ENCODE peak calls at places on chromosomes 3 and 15, in four cellular contexts. One of them, this sample, is unnamed.

GRCh38 chr3:102483556-102483955 is 48.7 kb downstream of the ZPLD1 start:
- DNase-seq in K562: no peak
- DNase-seq in GM12878: no peak
- DNase-seq in HepG2: no peak
- DNase-seq in this sample: no peak

GRCh38 chr3:106176734-106177133 is 307.9 kb upstream of the CBLB start:
- DNase-seq in GM12878: peak
- DNase-seq in HepG2: no peak
- DNase-seq in K562: no peak
- DNase-seq in this sample: no peak

GRCh38 chr3:113594066-113594465 is 61.7 kb downstream of the SIDT1 start:
- DNase-seq in GM12878: no peak
- DNase-seq in K562: no peak
- DNase-seq in HepG2: no peak
- DNase-seq in this sample: no peak

GRCh38 chr3:183591881-183592521 is 36.5 kb upstream of the KLHL6 start:
- DNase-seq in K562: no peak
- DNase-seq in GM12878: peak
- DNase-seq in HepG2: no peak
- DNase-seq in this sample: no peak

GRCh38 chr15:70509282-70510272 is 253.8 kb downstream of the UACA start:
- DNase-seq in GM12878: no peak
- DNase-seq in HepG2: no peak
- DNase-seq in K562: no peak
- DNase-seq in this sample: no peak

GRCh38 chr3:133475245-133476010 is 75.6 kb downstream of the BFSP2 start:
- DNase-seq in HepG2: no peak
- DNase-seq in K562: no peak
- DNase-seq in GM12878: peak
- DNase-seq in this sample: no peak

GRCh38 chr3:64022451-64023186 is 675 bp downstream of the PSMD6 start:
- DNase-seq in GM12878: no peak
- DNase-seq in HepG2: no peak
- DNase-seq in K562: no peak
- DNase-seq in this sample: no peak

GRCh38 chr3:26087751-26088150 is 297.9 kb downstream of the OXSM start:
- DNase-seq in K562: no peak
- DNase-seq in HepG2: no peak
- DNase-seq in GM12878: no peak
- DNase-seq in this sample: no peak

GRCh38 chr3:45140392-45140791 is 5.8 kb downstream of the CDCP1 start:
- DNase-seq in GM12878: no peak
- DNase-seq in HepG2: no peak
- DNase-seq in K562: no peak
- DNase-seq in this sample: no peak

GRCh38 chr3:120274739-120275167 is 10.3 kb downstream of the GPR156 start:
- DNase-seq in K562: no peak
- DNase-seq in HepG2: peak
- DNase-seq in GM12878: no peak
- DNase-seq in this sample: no peak

GRCh38 chr3:16132926-16133325 is 41.6 kb upstream of the GALNT15 start:
- DNase-seq in K562: no peak
- DNase-seq in GM12878: no peak
- DNase-seq in HepG2: no peak
- DNase-seq in this sample: no peak

GRCh38 chr15:51642696-51643095 is 20.1 kb upstream of the DMXL2 start:
- DNase-seq in HepG2: no peak
- DNase-seq in K562: no peak
- DNase-seq in GM12878: no peak
- DNase-seq in this sample: no peak

GRCh38 chr3:179450901-179451334 is 352 bp downstream of the GNB4 start:
- DNase-seq in HepG2: no peak
- DNase-seq in GM12878: no peak
- DNase-seq in K562: no peak
- DNase-seq in this sample: no peak

GRCh38 chr15:79635897-79636596 is 203.9 kb downstream of the MINAR1 start:
- DNase-seq in GM12878: no peak
- DNase-seq in HepG2: no peak
- DNase-seq in K562: no peak
- DNase-seq in this sample: no peak

GRCh38 chr3:16063603-16064002 is 110.9 kb upstream of the GALNT15 start:
- DNase-seq in K562: no peak
- DNase-seq in HepG2: no peak
- DNase-seq in GM12878: no peak
- DNase-seq in this sample: no peak

GRCh38 chr15:56763496-56763895 is 30.2 kb upstream of the ZNF280D start:
- DNase-seq in GM12878: no peak
- DNase-seq in K562: no peak
- DNase-seq in HepG2: no peak
- DNase-seq in this sample: no peak

GRCh38 chr3:196096382-196096953 is 14.6 kb upstream of the TFRC start:
- DNase-seq in GM12878: peak
- DNase-seq in K562: no peak
- DNase-seq in HepG2: no peak
- DNase-seq in this sample: no peak

GRCh38 chr3:30933478-30934207 is 39.2 kb upstream of the GADL1 start:
- DNase-seq in K562: no peak
- DNase-seq in HepG2: no peak
- DNase-seq in GM12878: no peak
- DNase-seq in this sample: no peak

GRCh38 chr3:121677141-121677540 is 16.4 kb upstream of the HCLS1 start:
- DNase-seq in K562: no peak
- DNase-seq in HepG2: no peak
- DNase-seq in GM12878: no peak
- DNase-seq in this sample: no peak

GRCh38 chr3:155364492-155364891 is 71.0 kb upstream of the STRIT1 start:
- DNase-seq in HepG2: no peak
- DNase-seq in GM12878: no peak
- DNase-seq in K562: no peak
- DNase-seq in this sample: no peak

GRCh38 chr3:494190-494589 is 297.6 kb downstream of the CHL1 start:
- DNase-seq in GM12878: no peak
- DNase-seq in K562: no peak
- DNase-seq in HepG2: no peak
- DNase-seq in this sample: no peak

GRCh38 chr3:184417619-184418327 is 37.9 kb downstream of the CHRD start:
- DNase-seq in HepG2: peak
- DNase-seq in K562: peak
- DNase-seq in GM12878: peak
- DNase-seq in this sample: peak

GRCh38 chr3:142211034-142211433 is 14.4 kb downstream of the GK5 start:
- DNase-seq in GM12878: no peak
- DNase-seq in K562: no peak
- DNase-seq in HepG2: no peak
- DNase-seq in this sample: peak

GRCh38 chr3:29255854-29256696 is 24.8 kb upstream of the RBMS3 start:
- DNase-seq in GM12878: no peak
- DNase-seq in HepG2: no peak
- DNase-seq in K562: no peak
- DNase-seq in this sample: no peak

GRCh38 chr15:71186267-71186666 is 71.0 kb downstream of the THSD4 start:
- DNase-seq in HepG2: no peak
- DNase-seq in K562: no peak
- DNase-seq in GM12878: no peak
- DNase-seq in this sample: no peak

GRCh38 chr3:61172684-61173083 is 78.6 kb downstream of the FHIT start:
- DNase-seq in K562: no peak
- DNase-seq in HepG2: peak
- DNase-seq in GM12878: no peak
- DNase-seq in this sample: peak

GRCh38 chr15:69096197-69096596 is 64.2 kb upstream of the GLCE start:
- DNase-seq in GM12878: no peak
- DNase-seq in HepG2: no peak
- DNase-seq in K562: no peak
- DNase-seq in this sample: no peak

GRCh38 chr3:151835751-151836550 is 22.0 kb downstream of the AADAC start:
- DNase-seq in K562: no peak
- DNase-seq in GM12878: no peak
- DNase-seq in HepG2: no peak
- DNase-seq in this sample: no peak
- TF ChIP-seq TCF7 in K562: no peak
- TF ChIP-seq TCF7 in GM12878: no peak
- TF ChIP-seq TCF7 in HepG2: no peak
- TF ChIP-seq TCF7 in this sample: no peak

GRCh38 chr3:54572197-54572895 is 355.5 kb downstream of the LRTM1 start:
- DNase-seq in HepG2: no peak
- DNase-seq in GM12878: no peak
- DNase-seq in K562: no peak
- DNase-seq in this sample: no peak
- TF ChIP-seq TCF7 in HepG2: no peak
- TF ChIP-seq TCF7 in GM12878: no peak
- TF ChIP-seq TCF7 in K562: no peak
- TF ChIP-seq TCF7 in this sample: no peak

GRCh38 chr15:77235566-77235965 is 164.7 kb upstream of the TSPAN3 start:
- DNase-seq in GM12878: no peak
- DNase-seq in K562: no peak
- DNase-seq in HepG2: no peak
- DNase-seq in this sample: no peak
- TF ChIP-seq TCF7 in GM12878: no peak
- TF ChIP-seq TCF7 in K562: no peak
- TF ChIP-seq TCF7 in HepG2: no peak
- TF ChIP-seq TCF7 in this sample: no peak

GRCh38 chr3:171358891-171359218 is 101.3 kb downstream of the TNIK start:
- DNase-seq in GM12878: no peak
- DNase-seq in HepG2: peak
- DNase-seq in K562: no peak
- DNase-seq in this sample: no peak
- TF ChIP-seq TCF7 in GM12878: no peak
- TF ChIP-seq TCF7 in HepG2: no peak
- TF ChIP-seq TCF7 in K562: no peak
- TF ChIP-seq TCF7 in this sample: no peak

DNA sequence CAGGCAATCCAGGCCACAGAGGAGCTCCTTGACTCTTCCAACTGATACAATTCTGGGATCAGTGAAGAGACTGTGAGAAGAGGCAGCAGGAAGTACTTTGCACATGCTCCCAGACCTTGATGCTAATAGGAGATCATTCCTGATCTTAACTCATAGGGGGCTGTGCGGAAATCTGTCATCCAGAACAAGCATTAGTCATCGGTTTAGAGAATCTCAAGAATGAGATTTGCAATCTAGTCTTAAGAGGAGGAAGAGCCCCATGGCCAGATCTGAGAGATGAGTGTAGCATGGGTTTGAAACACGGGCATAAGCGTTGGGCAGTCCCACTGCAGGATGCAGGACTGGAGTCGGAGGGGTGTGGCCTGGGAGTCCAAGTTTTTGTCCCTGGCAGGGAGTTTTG is 1081.1 kb downstream of the NAALADL2 start:
- DNase-seq in HepG2: no peak
- DNase-seq in K562: no peak
- DNase-seq in GM12878: no peak
- DNase-seq in this sample: no peak
- TF ChIP-seq TCF7 in HepG2: no peak
- TF ChIP-seq TCF7 in K562: no peak
- TF ChIP-seq TCF7 in GM12878: no peak
- TF ChIP-seq TCF7 in this sample: no peak

GRCh38 chr3:76199382-76199781 is 414.0 kb upstream of the ZNF717 start:
- DNase-seq in GM12878: no peak
- DNase-seq in HepG2: no peak
- DNase-seq in K562: no peak
- DNase-seq in this sample: no peak

GRCh38 chr3:76203578-76203977 is 418.2 kb upstream of the ZNF717 start:
- DNase-seq in HepG2: no peak
- DNase-seq in K562: no peak
- DNase-seq in GM12878: no peak
- DNase-seq in this sample: peak

DNA sequence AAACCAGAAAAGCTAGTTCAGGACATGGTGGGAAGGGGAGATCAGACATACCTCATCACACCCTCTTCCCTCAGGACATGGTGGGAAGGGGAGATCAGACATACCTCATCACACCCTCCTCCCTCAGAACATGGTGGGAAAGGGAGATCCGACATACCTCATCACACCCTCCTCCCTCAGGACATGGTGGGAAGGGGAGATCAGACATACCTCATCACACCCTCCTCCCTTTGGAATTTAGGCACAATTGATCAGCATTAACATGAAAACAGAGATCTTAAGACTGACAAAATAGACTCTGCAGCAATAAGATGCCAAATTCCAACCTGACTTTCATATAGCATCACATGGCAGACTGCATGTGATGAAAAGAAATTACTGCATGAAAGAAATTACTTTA is 412.7 kb upstream of the ZNF717 start:
- DNase-seq in HepG2: no peak
- DNase-seq in GM12878: no peak
- DNase-seq in K562: no peak
- DNase-seq in this sample: peak
- TF ChIP-seq TCF7 in HepG2: no peak
- TF ChIP-seq TCF7 in GM12878: no peak
- TF ChIP-seq TCF7 in K562: no peak
- TF ChIP-seq TCF7 in this sample: no peak

GRCh38 chr3:115633467-115633866 is 10.2 kb downstream of the GAP43 start:
- DNase-seq in HepG2: no peak
- DNase-seq in K562: no peak
- DNase-seq in GM12878: no peak
- DNase-seq in this sample: no peak
- TF ChIP-seq TCF7 in HepG2: no peak
- TF ChIP-seq TCF7 in K562: no peak
- TF ChIP-seq TCF7 in GM12878: no peak
- TF ChIP-seq TCF7 in this sample: no peak